ENCODE peak calls at places on chromosomes 2 and 18, in five cellular contexts. F is fibroblast of lung, I is activated T-helper 1 cell treated with Interleukin-2 at 50 U/mL for 16 hours, V is HT1080, T is A549. R is an unnamed sample.

GRCh38 chr2:159497256-159497655 is 119.1 kb downstream of the BAZ2B start:
- DNase-seq in I (no peak), T (peak), F (peak), V (peak), R (no peak)

GRCh38 chr18:58231930-58232329 is 187.9 kb downstream of the NEDD4L start:
- DNase-seq in V (no peak), I (no peak), T (no peak), F (no peak), R (no peak)

GRCh38 chr18:3819933-3820332 is 370.0 kb downstream of the TGIF1 start:
- DNase-seq in F (no peak), V (no peak), T (no peak), I (no peak), R (no peak)

GRCh38 chr2:161228511-161229240 is 68.4 kb downstream of the TANK start:
- DNase-seq in F (peak), V (peak), I (no peak), T (peak), R (no peak)

GRCh38 chr18:10207682-10208081 is 246.8 kb upstream of the APCDD1 start:
- DNase-seq in V (no peak), T (no peak), F (no peak), I (no peak), R (no peak)

GRCh38 chr2:148052687-148053086 is 31.8 kb downstream of the MBD5 start:
- DNase-seq in T (no peak), F (no peak), I (no peak), V (no peak), R (no peak)

GRCh38 chr2:151841025-151841424 is 12.8 kb upstream of the ARL5A start:
- DNase-seq in T (no peak), V (no peak), I (no peak), F (no peak), R (no peak)

GRCh38 chr2:196696423-196697073 is 57.0 kb downstream of the CCDC150 start:
- DNase-seq in T (peak), F (peak), I (no peak), V (peak), R (no peak)

GRCh38 chr18:75009296-75009695 is 199.6 kb downstream of the PTGR3 start:
- DNase-seq in I (no peak), V (no peak), F (no peak), T (no peak), R (no peak)

GRCh38 chr18:30754846-30755245 is 287.7 kb downstream of the DSC3 start:
- DNase-seq in I (no peak), T (no peak), F (no peak), V (no peak), R (no peak)

GRCh38 chr18:29501952-29502351 is 1325.0 kb upstream of the CDH2 start:
- DNase-seq in F (peak), T (peak), V (peak), I (no peak), R (no peak)

GRCh38 chr2:1147873-1148612 is 197.4 kb downstream of the SNTG2 start:
- DNase-seq in I (no peak), V (no peak), T (no peak), F (no peak), R (no peak)

GRCh38 chr2:47719099-47719498 is 63.8 kb upstream of the MSH6 start:
- DNase-seq in V (no peak), F (no peak), I (no peak), T (no peak), R (no peak)

GRCh38 chr18:45844938-45845337 is 19.5 kb downstream of the SIGLEC15 start:
- DNase-seq in I (no peak), T (no peak), V (no peak), F (no peak), R (no peak)

GRCh38 chr2:122639721-122640120 is 884.3 kb downstream of the TSN start:
- DNase-seq in T (no peak), I (no peak), V (no peak), F (no peak), R (no peak)

GRCh38 chr2:8837795-8838140 is 355 bp upstream of the KIDINS220 start:
- DNase-seq in F (no peak), I (no peak), T (no peak), V (no peak), R (no peak)

GRCh38 chr2:3498783-3499394 is 20.4 kb downstream of the ADI1 start:
- DNase-seq in T (no peak), I (no peak), F (no peak), V (no peak), R (no peak)

GRCh38 chr2:180578441-180578840 is 402.0 kb upstream of the UBE2E3 start:
- DNase-seq in V (no peak), I (no peak), F (no peak), T (no peak), R (no peak)

GRCh38 chr2:73176205-73176880 is 26.0 kb upstream of the NOTO start:
- DNase-seq in T (no peak), V (no peak), I (no peak), F (no peak), R (no peak)

GRCh38 chr2:237291138-237291792 is 122.7 kb downstream of the COL6A3 start:
- DNase-seq in V (peak), F (peak), T (peak), I (no peak), R (no peak)

GRCh38 chr18:62900132-62900883 is 185.0 kb downstream of the PHLPP1 start:
- DNase-seq in I (no peak), T (no peak), V (no peak), F (no peak), R (no peak)

GRCh38 chr2:214542866-214543265 is 132.0 kb downstream of the VWC2L start:
- DNase-seq in I (no peak), T (no peak), V (peak), F (peak), R (no peak)

GRCh38 chr2:42979416-42979869 is 187.1 kb upstream of the HAAO start:
- DNase-seq in F (no peak), I (no peak), T (peak), V (no peak), R (no peak)

GRCh38 chr18:45954070-45954712 is 12.9 kb downstream of the EPG5 start:
- DNase-seq in V (peak), I (no peak), T (peak), F (peak), R (no peak)

GRCh38 chr2:9344434-9344833 is 78.9 kb downstream of the ITGB1BP1 start:
- DNase-seq in I (no peak), F (no peak), V (no peak), T (no peak), R (no peak)

GRCh38 chr2:160695402-160696060 is 201.9 kb upstream of the RBMS1 start:
- DNase-seq in V (peak), T (no peak), F (peak), I (no peak), R (no peak)

GRCh38 chr2:225534697-225535096 is 135.2 kb downstream of the NYAP2 start:
- DNase-seq in F (no peak), I (no peak), V (no peak), T (no peak), R (no peak)

GRCh38 chr2:127991742-127992141 is 36.1 kb downstream of the SAP130 start:
- DNase-seq in T (no peak), F (no peak), I (no peak), V (no peak), R (no peak)

GRCh38 chr18:71784777-71785176 is 759.4 kb downstream of the CBLN2 start:
- DNase-seq in F (no peak), I (no peak), T (peak), V (peak), R (no peak)

GRCh38 chr2:196466581-196466980 is 172.9 kb upstream of the CCDC150 start:
- DNase-seq in I (no peak), T (no peak), F (no peak), V (no peak), R (no peak)

GRCh38 chr18:49008156-49008555 is 57.4 kb upstream of the SMAD7 start:
- DNase-seq in F (no peak), V (no peak), T (no peak), I (no peak), R (no peak)

GRCh38 chr2:208072250-208072892 is 47.0 kb upstream of the PLEKHM3 start:
- DNase-seq in T (peak), V (peak), F (peak), I (peak), R (peak)

GRCh38 chr2:226548706-226549105 is 250.9 kb downstream of the IRS1 start:
- DNase-seq in V (no peak), F (peak), T (no peak), I (no peak), R (no peak)

GRCh38 chr18:63320690-63321265 is 1.2 kb upstream of the BCL2 start:
- DNase-seq in I (no peak), T (peak), F (peak), V (peak), R (peak)

GRCh38 chr2:47300609-47301276 is 102.2 kb upstream of the MSH2 start:
- DNase-seq in I (no peak), V (no peak), F (no peak), T (no peak), R (no peak)

GRCh38 chr2:15279181-15279876 is 281.8 kb downstream of the NBAS start:
- DNase-seq in V (no peak), T (no peak), I (no peak), F (no peak), R (no peak)